ENCODE peak calls at places on chromosomes 6 and 20, in seven cellular contexts. One of them, this sample, is unnamed. For H3K36me3, the result is how much of the 10 kb centered on the place peaks cover.

GRCh38 chr20:46253391-46253790 is 54.9 kb downstream of the CDH22 start:
- DNase-seq in adipocyte: peak
- DNase-seq in Peyer's patch: no peak
- DNase-seq in left ventricle myocardium inferior: no peak
- DNase-seq in body of pancreas: peak
- DNase-seq in SJSA1: no peak
- DNase-seq in CD8-positive, alpha-beta T cell: no peak
- DNase-seq in this sample: peak

GRCh38 chr20:4227085-4227821 is 211.9 kb upstream of the RNF24 start:
- DNase-seq in adipocyte: peak
- DNase-seq in Peyer's patch: no peak
- DNase-seq in left ventricle myocardium inferior: no peak
- DNase-seq in body of pancreas: no peak
- DNase-seq in SJSA1: peak
- DNase-seq in CD8-positive, alpha-beta T cell: no peak
- DNase-seq in this sample: peak

GRCh38 chr6:116511424-116512131 is at the start of gene CALHM5:
- DNase-seq in adipocyte: peak
- DNase-seq in Peyer's patch: no peak
- DNase-seq in left ventricle myocardium inferior: peak
- DNase-seq in body of pancreas: peak
- DNase-seq in SJSA1: peak
- DNase-seq in CD8-positive, alpha-beta T cell: no peak
- DNase-seq in this sample: peak

GRCh38 chr20:11676618-11677289 is 240.9 kb upstream of the BTBD3 start:
- DNase-seq in adipocyte: peak
- DNase-seq in Peyer's patch: no peak
- DNase-seq in left ventricle myocardium inferior: no peak
- DNase-seq in body of pancreas: peak
- DNase-seq in SJSA1: peak
- DNase-seq in CD8-positive, alpha-beta T cell: no peak
- DNase-seq in this sample: peak

GRCh38 chr6:12538881-12539357 is 177.6 kb upstream of the PHACTR1 start:
- DNase-seq in adipocyte: no peak
- DNase-seq in Peyer's patch: no peak
- DNase-seq in left ventricle myocardium inferior: peak
- DNase-seq in body of pancreas: peak
- DNase-seq in SJSA1: peak
- DNase-seq in CD8-positive, alpha-beta T cell: no peak
- DNase-seq in this sample: no peak

GRCh38 chr20:32203556-32204484 is 3.7 kb downstream of the PLAGL2 start:
- DNase-seq in adipocyte: no peak
- DNase-seq in Peyer's patch: no peak
- DNase-seq in left ventricle myocardium inferior: no peak
- DNase-seq in body of pancreas: peak
- DNase-seq in SJSA1: no peak
- DNase-seq in CD8-positive, alpha-beta T cell: no peak
- DNase-seq in this sample: peak

GRCh38 chr20:17617212-17617867 is 47.5 kb downstream of the DSTN start:
- DNase-seq in adipocyte: peak
- DNase-seq in Peyer's patch: peak
- DNase-seq in left ventricle myocardium inferior: peak
- DNase-seq in body of pancreas: peak
- DNase-seq in SJSA1: no peak
- DNase-seq in CD8-positive, alpha-beta T cell: no peak
- DNase-seq in this sample: no peak

GRCh38 chr6:166176106-166176505 is 8.5 kb upstream of the TBXT start:
- DNase-seq in adipocyte: no peak
- DNase-seq in Peyer's patch: no peak
- DNase-seq in left ventricle myocardium inferior: no peak
- DNase-seq in body of pancreas: no peak
- DNase-seq in SJSA1: no peak
- DNase-seq in CD8-positive, alpha-beta T cell: no peak
- DNase-seq in this sample: no peak

GRCh38 chr20:58523072-58523681 is 8.0 kb upstream of the APCDD1L start:
- DNase-seq in adipocyte: no peak
- DNase-seq in Peyer's patch: no peak
- DNase-seq in left ventricle myocardium inferior: no peak
- DNase-seq in body of pancreas: no peak
- DNase-seq in SJSA1: no peak
- DNase-seq in CD8-positive, alpha-beta T cell: no peak
- DNase-seq in this sample: peak

GRCh38 chr20:49424536-49424935 is 57.9 kb downstream of the KCNB1 start:
- DNase-seq in adipocyte: no peak
- DNase-seq in Peyer's patch: no peak
- DNase-seq in left ventricle myocardium inferior: no peak
- DNase-seq in body of pancreas: no peak
- DNase-seq in SJSA1: no peak
- DNase-seq in CD8-positive, alpha-beta T cell: no peak
- DNase-seq in this sample: no peak

GRCh38 chr6:163708459-163708858 is 293.9 kb downstream of the QKI start:
- DNase-seq in adipocyte: no peak
- DNase-seq in Peyer's patch: no peak
- DNase-seq in left ventricle myocardium inferior: peak
- DNase-seq in body of pancreas: no peak
- DNase-seq in SJSA1: no peak
- DNase-seq in CD8-positive, alpha-beta T cell: no peak
- DNase-seq in this sample: no peak

GRCh38 chr6:147421903-147422302 is 86.6 kb upstream of the SAMD5 start:
- DNase-seq in adipocyte: no peak
- DNase-seq in Peyer's patch: no peak
- DNase-seq in left ventricle myocardium inferior: no peak
- DNase-seq in body of pancreas: no peak
- DNase-seq in SJSA1: no peak
- DNase-seq in CD8-positive, alpha-beta T cell: no peak
- DNase-seq in this sample: no peak

GRCh38 chr6:12296255-12296573 is 6.1 kb downstream of the EDN1 start:
- DNase-seq in adipocyte: peak
- DNase-seq in Peyer's patch: no peak
- DNase-seq in left ventricle myocardium inferior: no peak
- DNase-seq in body of pancreas: no peak
- DNase-seq in SJSA1: peak
- DNase-seq in CD8-positive, alpha-beta T cell: no peak
- DNase-seq in this sample: peak

GRCh38 chr6:169292340-169293124 is 38.9 kb upstream of the THBS2 start:
- DNase-seq in adipocyte: peak
- DNase-seq in Peyer's patch: no peak
- DNase-seq in left ventricle myocardium inferior: no peak
- DNase-seq in body of pancreas: no peak
- DNase-seq in SJSA1: peak
- DNase-seq in CD8-positive, alpha-beta T cell: no peak
- DNase-seq in this sample: peak

GRCh38 chr20:3115190-3116107 is 30.9 kb upstream of the AVP start:
- DNase-seq in adipocyte: peak
- DNase-seq in Peyer's patch: no peak
- DNase-seq in left ventricle myocardium inferior: no peak
- DNase-seq in body of pancreas: peak
- DNase-seq in SJSA1: peak
- DNase-seq in CD8-positive, alpha-beta T cell: no peak
- DNase-seq in this sample: peak

GRCh38 chr20:50038574-50038991 is 55.8 kb downstream of the SNAI1 start:
- DNase-seq in adipocyte: no peak
- DNase-seq in Peyer's patch: no peak
- DNase-seq in left ventricle myocardium inferior: no peak
- DNase-seq in body of pancreas: no peak
- DNase-seq in SJSA1: no peak
- DNase-seq in CD8-positive, alpha-beta T cell: no peak
- DNase-seq in this sample: no peak

GRCh38 chr6:97053643-97054411 is 129.3 kb downstream of the KLHL32 start:
- DNase-seq in adipocyte: peak
- DNase-seq in Peyer's patch: no peak
- DNase-seq in left ventricle myocardium inferior: no peak
- DNase-seq in body of pancreas: no peak
- DNase-seq in SJSA1: no peak
- DNase-seq in CD8-positive, alpha-beta T cell: no peak
- DNase-seq in this sample: peak

GRCh38 chr6:131470549-131470948 is 102.5 kb upstream of the ARG1 start:
- DNase-seq in adipocyte: no peak
- DNase-seq in Peyer's patch: no peak
- DNase-seq in left ventricle myocardium inferior: no peak
- DNase-seq in body of pancreas: no peak
- DNase-seq in SJSA1: no peak
- DNase-seq in CD8-positive, alpha-beta T cell: no peak
- DNase-seq in this sample: peak

DNA sequence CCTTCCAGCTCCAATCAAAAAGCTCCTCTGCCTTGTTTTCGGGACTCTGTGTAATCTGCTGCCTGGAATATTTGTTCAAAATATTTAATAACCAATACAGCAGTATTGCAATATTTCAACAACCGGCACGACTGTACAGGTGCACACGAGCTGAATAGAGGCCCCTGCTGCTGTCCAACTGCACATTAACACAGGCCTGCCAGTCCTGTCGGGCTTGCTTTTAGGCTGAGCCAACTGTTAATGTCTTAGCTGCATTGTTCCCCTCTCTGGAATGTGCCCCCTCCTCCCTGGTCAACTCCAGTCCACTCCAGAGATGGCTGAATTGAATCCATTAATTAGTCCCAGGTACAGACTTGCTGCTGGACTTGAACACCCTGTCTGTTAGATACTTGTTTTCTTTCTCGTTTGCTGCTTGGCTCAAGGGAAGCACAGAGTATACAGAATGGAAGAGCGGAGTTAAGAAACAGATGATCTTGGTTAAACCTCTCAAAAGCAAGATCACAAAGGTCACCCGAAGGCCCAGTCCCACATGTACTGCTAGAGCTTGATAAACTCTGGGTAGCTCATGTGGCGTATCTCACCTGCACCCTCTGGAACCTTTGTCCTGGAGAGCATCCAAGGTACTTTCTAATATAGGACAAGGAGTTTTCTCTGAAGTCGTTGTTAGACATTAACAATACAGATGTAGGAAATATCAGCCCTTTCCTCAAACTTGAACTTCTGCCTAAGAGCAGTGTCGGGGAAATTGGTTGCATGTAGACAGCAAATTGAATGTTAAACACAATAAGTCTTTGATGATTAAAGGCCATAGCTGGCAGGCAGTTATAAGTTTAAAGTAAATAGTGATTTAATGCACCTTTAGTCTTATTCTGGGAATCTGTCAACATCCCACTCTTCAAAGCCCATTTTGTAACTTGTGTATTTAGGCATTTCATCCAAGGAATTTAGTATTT is 31.9 kb downstream of the SHLD1 start:
- DNase-seq in adipocyte: no peak
- DNase-seq in Peyer's patch: no peak
- DNase-seq in left ventricle myocardium inferior: no peak
- DNase-seq in body of pancreas: peak
- DNase-seq in SJSA1: no peak
- DNase-seq in CD8-positive, alpha-beta T cell: no peak
- DNase-seq in this sample: no peak
- H3K36me3 ChIP-seq in adipocyte: under half
- H3K36me3 ChIP-seq in Peyer's patch: under half
- H3K36me3 ChIP-seq in left ventricle myocardium inferior: under half
- H3K36me3 ChIP-seq in body of pancreas: under half
- H3K36me3 ChIP-seq in SJSA1: under half
- H3K36me3 ChIP-seq in CD8-positive, alpha-beta T cell: under half
- H3K36me3 ChIP-seq in this sample: under half

DNA sequence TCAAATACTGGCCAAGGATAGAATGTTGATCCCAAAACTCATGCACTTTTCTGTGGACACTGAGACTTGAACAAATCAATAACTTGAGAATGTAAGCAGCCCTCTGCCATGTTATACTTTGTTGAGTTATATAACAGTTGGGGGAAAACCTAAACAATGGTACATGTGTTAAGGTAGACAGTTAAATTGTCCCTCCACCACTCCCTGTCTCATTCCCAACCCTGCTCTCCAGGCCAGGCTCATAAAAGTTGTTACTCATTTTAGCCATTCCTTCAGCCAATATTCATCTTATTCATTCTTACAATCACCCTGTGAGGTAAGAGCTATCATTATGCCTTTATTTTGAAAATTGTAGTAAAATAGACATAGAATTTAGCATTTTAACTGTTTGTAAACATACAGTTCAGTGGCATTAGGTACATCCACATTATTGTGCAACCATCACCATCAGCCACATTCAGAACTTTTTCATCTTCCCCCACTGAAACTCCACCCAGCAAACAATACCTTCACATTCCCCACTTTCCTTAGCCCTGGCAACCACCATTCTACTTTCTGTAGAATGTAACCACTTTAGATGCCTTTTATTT is 38.2 kb upstream of the IER3 start:
- DNase-seq in adipocyte: peak
- DNase-seq in Peyer's patch: no peak
- DNase-seq in left ventricle myocardium inferior: no peak
- DNase-seq in body of pancreas: no peak
- DNase-seq in SJSA1: peak
- DNase-seq in CD8-positive, alpha-beta T cell: no peak
- DNase-seq in this sample: peak
- H3K4me3 ChIP-seq in adipocyte: peak
- H3K4me3 ChIP-seq in Peyer's patch: no peak
- H3K4me3 ChIP-seq in left ventricle myocardium inferior: peak
- H3K4me3 ChIP-seq in body of pancreas: no peak
- H3K4me3 ChIP-seq in SJSA1: no peak
- H3K4me3 ChIP-seq in CD8-positive, alpha-beta T cell: no peak
- H3K4me3 ChIP-seq in this sample: no peak

GRCh38 chr6:144447487-144447886 is 162.4 kb downstream of the UTRN start:
- DNase-seq in adipocyte: no peak
- DNase-seq in Peyer's patch: no peak
- DNase-seq in left ventricle myocardium inferior: no peak
- DNase-seq in body of pancreas: no peak
- DNase-seq in SJSA1: no peak
- DNase-seq in CD8-positive, alpha-beta T cell: no peak
- DNase-seq in this sample: peak
- H3K36me3 ChIP-seq in adipocyte: half or more
- H3K36me3 ChIP-seq in Peyer's patch: under half
- H3K36me3 ChIP-seq in left ventricle myocardium inferior: half or more
- H3K36me3 ChIP-seq in body of pancreas: under half
- H3K36me3 ChIP-seq in SJSA1: half or more
- H3K36me3 ChIP-seq in CD8-positive, alpha-beta T cell: under half
- H3K36me3 ChIP-seq in this sample: under half

GRCh38 chr20:10667560-10668167 is 6.1 kb downstream of the JAG1 start:
- DNase-seq in adipocyte: no peak
- DNase-seq in Peyer's patch: no peak
- DNase-seq in left ventricle myocardium inferior: no peak
- DNase-seq in body of pancreas: no peak
- DNase-seq in SJSA1: no peak
- DNase-seq in CD8-positive, alpha-beta T cell: no peak
- DNase-seq in this sample: peak
- H3K4me3 ChIP-seq in adipocyte: no peak
- H3K4me3 ChIP-seq in Peyer's patch: no peak
- H3K4me3 ChIP-seq in left ventricle myocardium inferior: peak
- H3K4me3 ChIP-seq in body of pancreas: no peak
- H3K4me3 ChIP-seq in SJSA1: no peak
- H3K4me3 ChIP-seq in CD8-positive, alpha-beta T cell: no peak
- H3K4me3 ChIP-seq in this sample: peak

This sample was measured in bronchial epithelial cell.